ENCODE peak calls at places on chromosomes 2 and 18, in six cellular contexts. W is NCI-H1417; R is non-pigmented ciliary epithelial cell; V is stimulated activated CD4-positive, alpha-beta T cell treated with anti-CD3 and anti-CD28 coated beads, Interleukin-2, amount 100 ng/mL, for 48 hours; H is activated effector memory CD4-positive, alpha-beta T cell treated with anti-CD3 and anti-CD28 coated beads, Interleukin-2, amount 50 U/mL, for 16 hours; F is colonic mucosa. I is an unnamed sample.

GRCh38 chr2:28325173-28325566 is 67.5 kb upstream of the FOSL2 start:
- DNase-seq in V (no peak), F (no peak), R (no peak), W (peak), H (no peak), I (no peak)

GRCh38 chr2:202186641-202187202 is 51.7 kb downstream of the SUMO1 start:
- DNase-seq in R (no peak), F (no peak), V (no peak), H (no peak), W (no peak), I (no peak)

GRCh38 chr2:220309215-220309614 is 681.8 kb downstream of the SLC4A3 start:
- DNase-seq in F (no peak), H (no peak), R (no peak), W (no peak), V (no peak), I (no peak)

GRCh38 chr2:207184348-207184747 is 18.6 kb upstream of the KLF7 start:
- DNase-seq in W (no peak), H (no peak), R (no peak), F (no peak), V (no peak), I (no peak)

GRCh38 chr18:31436825-31437224 is 10.7 kb upstream of the DSG3 start:
- DNase-seq in R (peak), H (no peak), W (peak), V (no peak), F (no peak), I (no peak)

GRCh38 chr2:126864861-126865260 is 33.8 kb upstream of the TEX51 start:
- DNase-seq in V (no peak), R (no peak), W (no peak), H (no peak), F (no peak), I (no peak)

GRCh38 chr2:181411105-181411849 is 45.9 kb upstream of the ITGA4 start:
- DNase-seq in V (no peak), R (no peak), F (no peak), W (peak), H (no peak), I (no peak)

GRCh38 chr2:73083886-73084792 is 12.6 kb upstream of the SFXN5 start:
- DNase-seq in W (peak), R (no peak), H (no peak), F (no peak), V (no peak), I (no peak)

GRCh38 chr2:229445013-229445412 is 173.9 kb upstream of the PID1 start:
- DNase-seq in V (no peak), H (no peak), R (peak), F (no peak), W (no peak), I (no peak)

GRCh38 chr18:2687390-2688001 is 32.0 kb downstream of the SMCHD1 start:
- DNase-seq in W (no peak), R (no peak), V (no peak), H (no peak), F (no peak), I (no peak)

GRCh38 chr2:219630770-219631405 is 3.5 kb downstream of the SLC4A3 start:
- DNase-seq in W (no peak), V (no peak), R (no peak), H (peak), F (no peak), I (no peak)

GRCh38 chr2:101999122-101999789 is 7.5 kb downstream of the IL1R2 start:
- DNase-seq in H (no peak), W (no peak), V (peak), F (peak), R (no peak), I (no peak)

GRCh38 chr2:233063269-233063975 is 3.3 kb downstream of the INPP5D start:
- DNase-seq in H (peak), V (no peak), W (no peak), R (no peak), F (no peak), I (no peak)

GRCh38 chr2:31037058-31037457 is 101.2 kb downstream of the GALNT14 start:
- DNase-seq in H (no peak), V (no peak), W (no peak), F (no peak), R (no peak), I (no peak)

GRCh38 chr2:190023860-190024259 is 38.7 kb downstream of the MSTN start:
- DNase-seq in W (peak), H (no peak), V (no peak), R (peak), F (no peak), I (no peak)

GRCh38 chr2:105814291-105814940 is 69.7 kb downstream of the NCK2 start:
- DNase-seq in F (no peak), W (no peak), R (no peak), H (no peak), V (no peak), I (no peak)

GRCh38 chr2:160522951-160523700 is 29.5 kb upstream of the RBMS1 start:
- DNase-seq in W (no peak), H (no peak), F (no peak), R (peak), V (no peak), I (no peak)

GRCh38 chr2:170113168-170113567 is 64.8 kb upstream of the MYO3B start:
- DNase-seq in W (peak), V (no peak), R (no peak), F (no peak), H (no peak), I (no peak)

GRCh38 chr18:32092422-32093105 is 890 bp downstream of the RNF138 start:
- DNase-seq in F (peak), R (peak), H (peak), V (peak), W (peak), I (peak)

GRCh38 chr2:128292599-128293425 is 25.9 kb downstream of the HS6ST1 start:
- DNase-seq in F (no peak), V (no peak), H (no peak), W (no peak), R (no peak), I (no peak)

GRCh38 chr2:10471956-10472355 is 23.8 kb upstream of the ODC1 start:
- DNase-seq in F (no peak), W (no peak), R (no peak), V (no peak), H (peak), I (no peak)

GRCh38 chr18:7201096-7201495 is 29.8 kb upstream of the LRRC30 start:
- DNase-seq in V (no peak), W (no peak), F (no peak), R (no peak), H (no peak), I (no peak)

GRCh38 chr2:186575856-186576255 is 14.0 kb upstream of the ITGAV start:
- DNase-seq in H (no peak), W (no peak), R (no peak), F (no peak), V (no peak), I (no peak)

GRCh38 chr2:241199897-241200821 is 11.7 kb downstream of the ANO7 start:
- DNase-seq in W (no peak), F (no peak), R (no peak), H (no peak), V (no peak), I (no peak)

GRCh38 chr2:191295088-191295487 is 49.9 kb downstream of the MYO1B start:
- DNase-seq in H (no peak), F (peak), R (no peak), V (no peak), W (no peak), I (no peak)

GRCh38 chr18:45107425-45107824 is 426.7 kb downstream of the SETBP1 start:
- DNase-seq in W (no peak), V (no peak), H (no peak), F (no peak), R (no peak), I (no peak)

GRCh38 chr2:28624798-28625701 is 126.6 kb upstream of the PPP1CB start:
- DNase-seq in W (no peak), H (peak), R (no peak), V (peak), F (peak), I (peak)

GRCh38 chr2:10930731-10931516 is 19.2 kb downstream of the KCNF1 start:
- DNase-seq in F (no peak), H (no peak), V (no peak), R (no peak), W (no peak), I (no peak)

GRCh38 chr2:57821085-57821484 is 225.5 kb upstream of the VRK2 start:
- DNase-seq in R (no peak), W (no peak), H (no peak), V (no peak), F (no peak), I (no peak)

GRCh38 chr2:36780231-36780808 is 83.8 kb downstream of the VIT start:
- DNase-seq in R (peak), V (no peak), F (no peak), W (peak), H (no peak), I (no peak)

GRCh38 chr2:149487189-149487588 is 100.4 kb downstream of the MMADHC start:
- DNase-seq in V (no peak), F (no peak), W (no peak), H (no peak), R (no peak), I (no peak)

I was measured in activated T-helper 2 cell treated with anti-CD3 and anti-CD28 coated beads, Interferon-gamma antibody, Interleukin-2, Interleukin-4, amounts not matched to agents 10 μg/mL and 5 μg/mL and 100 μg/mL, durations not matched to agents 14 hours and 24 hours and 36 hours.